ENCODE peak calls at places on chromosome 12, in five cellular contexts. A is neural crest cell, M is lung, F is nucleus accumbens, V is fibroblast of gingiva. C is an unnamed sample.

GRCh38 chr12:50641566-50641965 is 122.3 kb upstream of the ATF1 start:
- DNase-seq in A (no peak), M (no peak), F (no peak), V (no peak), C (no peak)

GRCh38 chr12:54173066-54173726 is 15.6 kb downstream of the SMUG1 start:
- DNase-seq in A (peak; percentile 22), M (no peak), F (peak; percentile 35), V (no peak), C (no peak)

GRCh38 chr12:78963439-78964222 is 99.1 kb downstream of the SYT1 start:
- DNase-seq in A (no peak), M (no peak), F (no peak), V (no peak), C (no peak)

GRCh38 chr12:60266381-60266852 is 670.6 kb downstream of the SLC16A7 start:
- DNase-seq in A (no peak), M (no peak), F (no peak), V (peak; percentile 34), C (no peak)

GRCh38 chr12:111819191-111820158 is 22.6 kb upstream of the MAPKAPK5 start:
- DNase-seq in A (no peak), M (no peak), F (no peak), V (no peak), C (no peak)

GRCh38 chr12:76033116-76034001 is 1.8 kb upstream of the PHLDA1 start:
- DNase-seq in A (no peak), M (no peak), F (no peak), V (peak; percentile 60), C (no peak)

GRCh38 chr12:122097641-122098364 is 19.2 kb downstream of the MLXIP start:
- DNase-seq in A (no peak), M (peak; percentile 83), F (no peak), V (no peak), C (no peak)

GRCh38 chr12:114481200-114481535 is 75.2 kb upstream of the TBX5 start:
- DNase-seq in A (no peak), M (no peak), F (no peak), V (no peak), C (no peak)

GRCh38 chr12:106046301-106046846 is 92.4 kb downstream of the NUAK1 start:
- DNase-seq in A (no peak), M (no peak), F (no peak), V (no peak), C (no peak)

GRCh38 chr12:118164798-118165486 is 29.0 kb downstream of the PEBP1 start:
- DNase-seq in A (peak; percentile 39), M (peak; percentile 36), F (no peak), V (peak; percentile 12), C (peak; percentile 56)

GRCh38 chr12:95396849-95397498 is 77.0 kb upstream of the METAP2 start:
- DNase-seq in A (no peak), M (no peak), F (no peak), V (peak; percentile 66), C (no peak)

GRCh38 chr12:98821849-98822248 is 176.8 kb downstream of the APAF1 start:
- DNase-seq in A (no peak), M (no peak), F (no peak), V (no peak), C (no peak)

GRCh38 chr12:120290541-120291312 is 976 bp downstream of the RNU4-2 start:
- DNase-seq in A (peak; percentile 29), M (peak; percentile 33), F (no peak), V (peak; percentile 7), C (peak; percentile 16)

GRCh38 chr12:104457746-104458644 is 1.2 kb downstream of the CHST11 start:
- DNase-seq in A (peak; percentile 11), M (no peak), F (peak; percentile 8), V (no peak), C (no peak)

GRCh38 chr12:92898755-92899154 is 30.3 kb downstream of the EEA1 start:
- DNase-seq in A (no peak), M (no peak), F (no peak), V (no peak), C (no peak)

GRCh38 chr12:128970941-128971340 is 117.7 kb downstream of the GLT1D1 start:
- DNase-seq in A (no peak), M (no peak), F (peak; percentile 57), V (no peak), C (no peak)

GRCh38 chr12:117830471-117830870 is 138.3 kb downstream of the KSR2 start:
- DNase-seq in A (no peak), M (no peak), F (no peak), V (no peak), C (no peak)

GRCh38 chr12:52043386-52044212 is 7.6 kb upstream of the NR4A1 start:
- DNase-seq in A (no peak), M (no peak), F (no peak), V (peak; percentile 70), C (no peak)

GRCh38 chr12:88529531-88530488 is 50.5 kb downstream of the KITLG start:
- DNase-seq in A (no peak), M (no peak), F (no peak), V (peak; percentile 61), C (no peak)

GRCh38 chr12:92987362-92987761 is 58.3 kb upstream of the EEA1 start:
- DNase-seq in A (peak; percentile 6), M (no peak), F (no peak), V (peak; percentile 91), C (peak; percentile 89)

GRCh38 chr12:84763112-84763511 is 149.5 kb downstream of the SLC6A15 start:
- DNase-seq in A (no peak), M (peak; percentile 37), F (no peak), V (peak; percentile 18), C (no peak)

GRCh38 chr12:47949441-47950341 is 13.7 kb upstream of the TMEM106C start:
- DNase-seq in A (peak; percentile 72), M (peak; percentile 79), F (peak; percentile 25), V (peak; percentile 75), C (peak; percentile 78)

GRCh38 chr12:105477873-105478272 is 147.4 kb downstream of the C12orf75 start:
- DNase-seq in A (no peak), M (no peak), F (no peak), V (no peak), C (no peak)

GRCh38 chr12:50985322-50985721 is 33.0 kb downstream of the HIGD1C start:
- DNase-seq in A (no peak), M (no peak), F (no peak), V (peak; percentile 93), C (no peak)

GRCh38 chr12:48286665-48287064 is 64.1 kb downstream of the ZNF641 start:
- DNase-seq in A (peak; percentile 10), M (no peak), F (no peak), V (no peak), C (peak; percentile 23)

GRCh38 chr12:99911076-99911475 is 73.7 kb downstream of the ANKS1B start:
- DNase-seq in A (no peak), M (peak; percentile 45), F (no peak), V (peak; percentile 88), C (no peak)

GRCh38 chr12:2682301-2683282 is 112.2 kb upstream of the FKBP4 start:
- DNase-seq in A (peak; percentile 36), M (peak; percentile 28), F (no peak), V (peak; percentile 57), C (peak; percentile 37)

GRCh38 chr12:80598004-80598606 is 109.3 kb upstream of the MYF6 start:
- DNase-seq in A (no peak), M (no peak), F (no peak), V (peak; percentile 72), C (no peak)

GRCh38 chr12:24414421-24414820 is 465.0 kb upstream of the SOX5 start:
- DNase-seq in A (no peak), M (no peak), F (no peak), V (no peak), C (no peak)

GRCh38 chr12:42568952-42569916 is 20.3 kb downstream of the PRICKLE1 start:
- DNase-seq in A (no peak), M (no peak), F (no peak), V (peak; percentile 70), C (peak; percentile 91)

GRCh38 chr12:89051065-89051677 is 301.1 kb downstream of the DUSP6 start:
- DNase-seq in A (peak; percentile 9), M (peak; percentile 33), F (no peak), V (peak; percentile 56), C (peak; percentile 86)

GRCh38 chr12:4214912-4215861 is 58.4 kb upstream of the CCND2 start:
- DNase-seq in A (no peak), M (peak; percentile 72), F (peak; percentile 26), V (no peak), C (peak; percentile 75)

GRCh38 chr12:45768194-45768593 is 38.7 kb downstream of the ARID2 start:
- DNase-seq in A (no peak), M (no peak), F (no peak), V (no peak), C (no peak)

GRCh38 chr12:109729837-109730200 is 16.2 kb downstream of the FAM222A start:
- DNase-seq in A (no peak), M (no peak), F (no peak), V (no peak), C (no peak)

GRCh38 chr12:54358945-54359761 is 5.1 kb downstream of the GPR84 start:
- DNase-seq in A (peak; percentile 87), M (peak; percentile 97), F (peak; percentile 97), V (peak; percentile 100), C (peak; percentile 97)

GRCh38 chr12:3496964-3497363 is 6.0 kb downstream of the PRMT8 start:
- DNase-seq in A (no peak), M (no peak), F (no peak), V (no peak), C (no peak)

GRCh38 chr12:39723831-39724230 is 104.2 kb upstream of the ABCD2 start:
- DNase-seq in A (no peak), M (no peak), F (no peak), V (peak; percentile 91), C (peak; percentile 80)

GRCh38 chr12:130350715-130351114 is 13.0 kb downstream of the PIWIL1 start:
- DNase-seq in A (no peak), M (no peak), F (no peak), V (no peak), C (no peak)

GRCh38 chr12:565161-565560 is 98.1 kb downstream of the NINJ2 start:
- DNase-seq in A (no peak), M (no peak), F (no peak), V (no peak), C (no peak)

GRCh38 chr12:66159088-66159487 is 10.7 kb downstream of the TMBIM4 start:
- DNase-seq in A (no peak), M (no peak), F (no peak), V (no peak), C (no peak)